ENCODE peak calls at places on chromosome 18, in ten cellular contexts. F is fibroblast of lung, C is neuronal stem cell, A is GM23338, P is H9, J is K562, W is hepatocyte, Z is astrocyte, H is SK-N-SH, T is HCT116. I is an unnamed sample.

GRCh38 chr18:58178476-58178875 is 134.4 kb downstream of the NEDD4L start:
- DNase-seq in F (peak), H (no peak), A (no peak), C (no peak), J (no peak), P (no peak), W (no peak), Z (peak), T (no peak), I (no peak)

GRCh38 chr18:49094979-49095632 is 144.3 kb upstream of the SMAD7 start:
- DNase-seq in P (no peak), T (no peak), J (no peak), F (peak), C (no peak), A (no peak), Z (peak), W (no peak), H (no peak), I (peak)

GRCh38 chr18:23593720-23594119 is 7.4 kb upstream of the NPC1 start:
- DNase-seq in Z (peak), F (peak), T (no peak), J (no peak), C (no peak), H (no peak), W (no peak), A (no peak), P (no peak), I (peak)

GRCh38 chr18:23191952-23192662 is 56.8 kb downstream of the CABLES1 start:
- DNase-seq in J (no peak), A (no peak), W (peak), Z (peak), F (peak), H (peak), C (no peak), P (no peak), T (no peak), I (peak)

GRCh38 chr18:48799724-48800315 is 150.9 kb downstream of the SMAD7 start:
- DNase-seq in C (no peak), T (no peak), F (no peak), P (peak), A (no peak), Z (no peak), J (no peak), W (no peak), H (no peak), I (no peak)

GRCh38 chr18:62399781-62400308 is 74.7 kb downstream of the TNFRSF11A start:
- DNase-seq in C (no peak), P (peak), H (peak), A (peak), W (peak), J (no peak), F (no peak), Z (no peak), T (no peak), I (peak)

GRCh38 chr18:58502628-58503027 is 126.3 kb downstream of the ALPK2 start:
- DNase-seq in Z (no peak), F (no peak), T (no peak), P (no peak), J (no peak), W (no peak), H (no peak), C (no peak), A (no peak), I (no peak)

GRCh38 chr18:57915241-57915640 is 112.1 kb upstream of the ATP8B1 start:
- DNase-seq in W (no peak), A (no peak), C (no peak), F (peak), T (no peak), J (no peak), P (no peak), H (no peak), Z (peak), I (no peak)

GRCh38 chr18:58525517-58525916 is 103.4 kb downstream of the ALPK2 start:
- DNase-seq in W (no peak), P (no peak), Z (peak), F (peak), T (no peak), C (no peak), H (no peak), J (no peak), A (no peak), I (peak)

GRCh38 chr18:58321986-58322385 is 278.0 kb downstream of the NEDD4L start:
- DNase-seq in A (peak), H (peak), F (peak), Z (peak), C (no peak), T (peak), W (peak), P (no peak), J (peak), I (peak)

GRCh38 chr18:54742654-54743053 is 85.6 kb upstream of the RAB27B start:
- DNase-seq in W (peak), A (no peak), P (no peak), Z (peak), H (no peak), J (no peak), C (no peak), F (peak), T (no peak), I (peak)

GRCh38 chr18:10705786-10706185 is 180.0 kb downstream of the NAPG start:
- DNase-seq in W (peak), T (no peak), P (no peak), H (no peak), Z (no peak), A (no peak), F (no peak), C (no peak), J (no peak), I (no peak)

GRCh38 chr18:58174285-58174684 is 130.3 kb downstream of the NEDD4L start:
- DNase-seq in F (no peak), P (peak), Z (no peak), T (no peak), A (peak), J (no peak), H (no peak), W (no peak), C (no peak), I (no peak)

GRCh38 chr18:31618801-31619200 is 27.1 kb downstream of the TTR start:
- DNase-seq in W (no peak), Z (no peak), C (no peak), F (no peak), A (no peak), H (no peak), T (no peak), P (no peak), J (no peak), I (no peak)

GRCh38 chr18:33231474-33232317 is 208.8 kb downstream of the CCDC178 start:
- DNase-seq in J (peak), T (peak), H (peak), W (peak), F (peak), Z (peak), C (peak), A (peak), P (peak), I (peak)

GRCh38 chr18:74524097-74524496 is 10.2 kb upstream of the CNDP1 start:
- DNase-seq in C (no peak), H (no peak), J (no peak), W (no peak), T (no peak), A (no peak), Z (no peak), F (no peak), P (peak), I (no peak)

GRCh38 chr18:24930974-24931373 is 421.0 kb downstream of the ZNF521 start:
- DNase-seq in H (no peak), J (no peak), Z (no peak), F (no peak), P (no peak), W (peak), T (no peak), C (no peak), A (peak), I (no peak)

GRCh38 chr18:34550902-34551301 is 159.2 kb upstream of the DTNA start:
- DNase-seq in F (no peak), C (no peak), T (no peak), Z (no peak), P (no peak), J (no peak), W (no peak), A (no peak), H (no peak), I (no peak)

GRCh38 chr18:70422061-70422965 is 133.5 kb downstream of the SOCS6 start:
- DNase-seq in T (peak), W (peak), Z (peak), P (no peak), J (peak), A (no peak), H (no peak), C (no peak), F (peak), I (peak)

GRCh38 chr18:62182220-62182619 is 4.6 kb downstream of the PIGN start:
- DNase-seq in W (no peak), C (no peak), P (no peak), T (no peak), H (no peak), J (no peak), F (no peak), Z (no peak), A (no peak), I (no peak)

GRCh38 chr18:11857177-11857887 is 6.1 kb downstream of the CHMP1B start:
- DNase-seq in Z (peak), A (peak), H (no peak), P (peak), T (peak), J (peak), F (peak), C (peak), W (peak), I (peak)

GRCh38 chr18:48183613-48184012 is 225.6 kb downstream of the ZBTB7C start:
- DNase-seq in J (no peak), Z (no peak), T (no peak), P (no peak), H (no peak), A (no peak), C (no peak), F (no peak), W (no peak), I (peak)

GRCh38 chr18:50397023-50397422 is 22.2 kb downstream of the SKA1 start:
- DNase-seq in H (no peak), T (no peak), C (no peak), A (no peak), Z (no peak), P (no peak), J (no peak), F (no peak), W (no peak), I (no peak)

GRCh38 chr18:14978962-14979535 is 231.1 kb downstream of the ANKRD30B start:
- DNase-seq in H (peak), F (no peak), C (peak), W (no peak), P (no peak), T (no peak), Z (no peak), A (peak), J (peak), I (peak)

GRCh38 chr18:49028091-49028490 is 77.3 kb upstream of the SMAD7 start:
- DNase-seq in T (no peak), C (no peak), A (no peak), J (no peak), P (no peak), Z (no peak), F (no peak), H (no peak), W (no peak), I (no peak)

GRCh38 chr18:63298393-63299015 is 21.1 kb downstream of the BCL2 start:
- DNase-seq in A (no peak), T (no peak), J (no peak), C (no peak), F (peak), P (no peak), H (no peak), W (no peak), Z (peak), I (no peak)

GRCh38 chr18:31512203-31512764 is 14.3 kb downstream of the DSG2 start:
- DNase-seq in Z (peak), F (peak), J (no peak), C (no peak), H (no peak), P (no peak), A (no peak), T (no peak), W (peak), I (peak)

GRCh38 chr18:48887905-48888531 is 62.7 kb downstream of the SMAD7 start:
- DNase-seq in H (no peak), C (no peak), Z (no peak), W (no peak), P (peak), J (no peak), A (peak), T (no peak), F (no peak), I (no peak)

GRCh38 chr18:63994783-63995399 is 25.0 kb downstream of the SERPINB8 start:
- DNase-seq in W (peak), T (peak), H (peak), P (peak), A (peak), Z (peak), J (peak), C (peak), F (peak), I (peak)

GRCh38 chr18:79567481-79568147 is 112.0 kb upstream of the CTDP1 start:
- DNase-seq in Z (peak), P (peak), H (no peak), J (no peak), W (peak), F (peak), A (peak), C (peak), T (no peak), I (peak)

GRCh38 chr18:67513285-67513684 is 3.2 kb downstream of the DSEL start:
- DNase-seq in C (no peak), W (peak), P (no peak), Z (no peak), A (peak), T (no peak), J (no peak), F (no peak), H (no peak), I (no peak)

GRCh38 chr18:8081872-8082553 is 514.9 kb downstream of the PTPRM start:
- DNase-seq in C (no peak), F (no peak), T (no peak), W (no peak), A (no peak), H (no peak), J (no peak), Z (no peak), P (no peak), I (no peak)

GRCh38 chr18:37378616-37379015 is 187.0 kb downstream of the CELF4 start:
- DNase-seq in J (no peak), H (no peak), F (no peak), W (no peak), T (no peak), A (no peak), Z (no peak), C (no peak), P (no peak), I (no peak)

GRCh38 chr18:29123706-29124530 is 947.0 kb upstream of the CDH2 start:
- DNase-seq in P (no peak), C (no peak), A (peak), F (no peak), W (no peak), T (no peak), Z (no peak), H (no peak), J (no peak), I (peak)
- H2AFZ ChIP-seq in P (no peak), C (peak), A (no peak), F (peak), W (no peak), T (no peak), Z (no peak), H (peak), J (no peak), I (peak)

GRCh38 chr18:13051950-13052349 is 60.8 kb downstream of the CEP192 start:
- DNase-seq in C (no peak), J (no peak), A (no peak), H (no peak), Z (no peak), W (no peak), F (no peak), P (no peak), T (no peak), I (no peak)
- H2AFZ ChIP-seq in C (no peak), J (no peak), A (no peak), H (no peak), Z (no peak), W (no peak), F (no peak), P (no peak), T (no peak), I (no peak)

DNA sequence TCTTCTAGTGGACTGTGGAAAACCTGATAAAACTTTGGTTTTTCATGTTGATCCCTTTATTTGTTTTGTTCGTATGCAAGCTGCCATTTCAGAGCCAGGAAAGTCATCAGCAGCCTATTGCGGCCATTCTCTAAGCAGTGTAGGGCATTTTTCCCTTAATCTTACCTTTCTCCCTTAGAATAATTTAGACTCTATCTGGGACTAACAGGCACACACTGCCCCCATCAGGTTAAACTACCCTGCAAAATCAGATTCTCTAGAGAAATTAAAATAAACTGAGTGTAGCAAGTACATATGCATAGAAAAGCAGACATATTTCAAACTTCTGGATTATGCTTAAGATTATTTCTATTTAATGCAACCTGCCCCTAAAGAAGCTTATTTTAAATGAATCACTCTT is 347.4 kb downstream of the METTL4 start:
- DNase-seq in T (peak), F (peak), H (no peak), A (peak), J (peak), W (peak), Z (peak), P (no peak), C (peak), I (peak)
- H2AFZ ChIP-seq in T (no peak), F (no peak), H (no peak), A (no peak), J (peak), W (peak), Z (peak), P (no peak), C (no peak), I (no peak)

DNA sequence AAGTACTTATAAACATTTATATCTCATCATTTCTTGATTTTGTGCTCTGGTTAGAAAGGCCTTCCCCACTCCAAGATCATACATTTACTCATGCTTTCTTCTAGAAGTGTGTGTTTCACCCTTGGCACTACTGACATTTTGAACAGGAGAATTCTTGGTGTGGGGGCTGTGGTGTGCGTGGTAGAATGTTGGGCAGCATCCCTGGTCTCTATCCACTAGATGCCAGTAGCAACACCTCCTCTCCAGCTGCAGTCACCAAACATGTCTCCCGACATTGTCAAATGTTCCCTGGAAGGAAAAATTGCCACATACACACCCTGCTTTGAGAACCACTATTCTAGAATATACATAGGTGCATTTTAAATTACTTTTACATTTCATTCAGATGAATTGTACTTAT is 8.7 kb upstream of the TGIF1 start:
- DNase-seq in H (peak), A (peak), C (no peak), F (no peak), W (peak), T (no peak), Z (no peak), J (peak), P (peak), I (peak)
- H2AFZ ChIP-seq in H (peak), A (no peak), C (peak), F (no peak), W (no peak), T (peak), Z (no peak), J (peak), P (no peak), I (peak)

GRCh38 chr18:9133225-9133624 is 3.4 kb upstream of the ANKRD12 start:
- DNase-seq in T (no peak), H (no peak), F (no peak), A (no peak), J (no peak), C (no peak), W (peak), Z (no peak), P (no peak), I (no peak)

GRCh38 chr18:9136315-9137141 is at the start of gene ANKRD12:
- DNase-seq in T (peak), J (peak), A (peak), W (peak), F (peak), C (peak), P (peak), H (peak), Z (peak), I (peak)

GRCh38 chr18:9137168-9138066 is 836 bp downstream of the ANKRD12 start:
- DNase-seq in H (peak), C (peak), T (peak), Z (peak), W (peak), J (peak), P (no peak), A (peak), F (peak), I (peak)

GRCh38 chr18:9135081-9135911 is 1.3 kb upstream of the ANKRD12 start:
- DNase-seq in Z (no peak), P (no peak), W (no peak), F (no peak), A (no peak), J (no peak), H (no peak), C (no peak), T (no peak), I (no peak)

GRCh38 chr18:9135912-9136314 is 668 bp upstream of the ANKRD12 start:
- DNase-seq in H (no peak), C (no peak), Z (no peak), P (peak), F (no peak), T (peak), A (peak), W (peak), J (peak), I (peak)
- H2AFZ ChIP-seq in H (peak), C (peak), Z (peak), P (no peak), F (peak), T (no peak), A (peak), W (peak), J (peak), I (peak)

GRCh38 chr18:76823574-76823973 is 1.2 kb downstream of the ZNF236 start:
- DNase-seq in T (no peak), H (peak), P (peak), F (peak), W (peak), A (peak), Z (peak), J (peak), C (peak), I (peak)
- H2AFZ ChIP-seq in T (no peak), H (peak), P (no peak), F (no peak), W (peak), A (peak), Z (peak), J (peak), C (no peak), I (peak)

DNA sequence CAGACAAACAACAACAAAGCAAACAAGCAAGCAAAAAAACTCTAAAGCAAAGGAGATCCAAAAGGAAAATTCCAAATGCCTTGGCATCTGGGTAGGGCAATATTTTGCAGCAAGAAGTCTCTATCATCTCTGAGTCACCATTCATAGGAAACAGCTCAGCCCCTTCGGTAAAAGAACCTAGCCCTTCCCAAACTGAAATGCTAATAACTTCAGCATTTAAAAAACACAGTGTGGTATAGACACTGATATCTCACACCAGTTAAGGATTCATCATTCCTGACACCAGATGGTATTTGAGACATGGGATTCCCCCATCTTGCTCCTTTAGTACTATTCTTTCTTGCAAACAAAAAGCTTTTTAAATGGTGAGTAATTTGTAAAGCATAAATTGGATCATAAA is 491.8 kb downstream of the TXNL1 start:
- DNase-seq in W (no peak), P (no peak), T (no peak), C (no peak), J (no peak), H (no peak), A (no peak), F (peak), Z (no peak), I (peak)
- H2AFZ ChIP-seq in W (no peak), P (no peak), T (no peak), C (no peak), J (no peak), H (peak), A (peak), F (no peak), Z (no peak), I (peak)

GRCh38 chr18:44671914-44672313 is 8.8 kb upstream of the SETBP1 start:
- DNase-seq in P (no peak), T (no peak), W (no peak), J (no peak), A (no peak), H (no peak), Z (no peak), F (no peak), C (no peak), I (no peak)

GRCh38 chr18:44668280-44668975 is 12.3 kb upstream of the SETBP1 start:
- DNase-seq in J (no peak), A (no peak), T (no peak), Z (no peak), W (no peak), C (no peak), H (no peak), F (no peak), P (no peak), I (peak)

GRCh38 chr18:44677933-44678332 is 2.8 kb upstream of the SETBP1 start:
- DNase-seq in P (no peak), T (no peak), Z (no peak), A (no peak), C (no peak), W (no peak), J (no peak), H (no peak), F (no peak), I (no peak)

GRCh38 chr18:44673256-44673950 is 7.3 kb upstream of the SETBP1 start:
- DNase-seq in J (no peak), F (no peak), Z (no peak), P (no peak), T (no peak), W (no peak), C (peak), A (no peak), H (no peak), I (no peak)

GRCh38 chr18:44672506-44672905 is 8.2 kb upstream of the SETBP1 start:
- DNase-seq in T (no peak), C (no peak), F (no peak), Z (no peak), P (no peak), J (no peak), H (no peak), A (no peak), W (no peak), I (no peak)
- H2AFZ ChIP-seq in T (no peak), C (no peak), F (no peak), Z (no peak), P (no peak), J (no peak), H (no peak), A (no peak), W (no peak), I (no peak)